ENCODE peak calls at places on chromosome 2, in nine cellular contexts. A, V, W, C, D, L, S, H and B are unnamed samples.

GRCh38 chr2:24971300-24971549 is 530 bp downstream of the DNAJC27 start:
- DNase-seq in A (no peak), W (peak), D (no peak), V (no peak), S (no peak), L (no peak), H (no peak), C (no peak), B (no peak)

GRCh38 chr2:8993196-8993901 is 10.1 kb downstream of the MBOAT2 start:
- DNase-seq in V (no peak), A (no peak), S (no peak), H (no peak), D (no peak), C (no peak), L (no peak), W (no peak), B (no peak)

GRCh38 chr2:71426721-71427120 is 26.6 kb upstream of the DYSF start:
- DNase-seq in H (no peak), S (no peak), W (no peak), D (no peak), V (no peak), L (no peak), A (no peak), C (no peak), B (no peak)

GRCh38 chr2:205539603-205540002 is 142.7 kb upstream of the NRP2 start:
- DNase-seq in C (no peak), V (no peak), A (peak), W (no peak), D (no peak), S (peak), H (no peak), L (no peak), B (no peak)

GRCh38 chr2:149901231-149901859 is 313.8 kb upstream of the MMADHC start:
- DNase-seq in C (no peak), H (no peak), W (no peak), S (no peak), V (no peak), D (no peak), A (no peak), L (no peak), B (no peak)

GRCh38 chr2:217060516-217060915 is 200.7 kb upstream of the TNP1 start:
- DNase-seq in L (no peak), W (no peak), H (no peak), C (no peak), V (no peak), S (no peak), D (peak), A (no peak), B (no peak)

GRCh38 chr2:85673736-85674375 is 5.9 kb upstream of the SFTPB start:
- DNase-seq in W (no peak), C (no peak), H (no peak), A (no peak), V (no peak), D (no peak), S (no peak), L (no peak), B (no peak)

GRCh38 chr2:132438650-132439030 is 22.0 kb downstream of the GPR39 start:
- DNase-seq in A (no peak), W (no peak), S (peak), L (no peak), V (no peak), D (peak), H (no peak), C (no peak), B (peak)

GRCh38 chr2:96512341-96512740 is 7.2 kb upstream of the NEURL3 start:
- DNase-seq in D (no peak), L (no peak), S (no peak), A (no peak), V (no peak), H (no peak), W (no peak), C (no peak), B (no peak)

GRCh38 chr2:121513597-121514333 is 16.9 kb upstream of the RNU4ATAC start:
- DNase-seq in A (no peak), H (no peak), S (no peak), L (no peak), D (no peak), C (no peak), V (no peak), W (no peak), B (no peak)

GRCh38 chr2:235087812-235088607 is 136.2 kb downstream of the SH3BP4 start:
- DNase-seq in V (no peak), L (peak), A (peak), D (no peak), H (no peak), C (no peak), W (no peak), S (no peak), B (no peak)

GRCh38 chr2:190980630-190981214 is 33.2 kb downstream of the STAT1 start:
- DNase-seq in V (no peak), L (no peak), S (no peak), A (no peak), C (no peak), H (no peak), W (no peak), D (no peak), B (no peak)

GRCh38 chr2:46494596-46494995 is 15.2 kb downstream of the TMEM247 start:
- DNase-seq in H (no peak), D (no peak), S (no peak), V (no peak), C (no peak), L (no peak), A (no peak), W (no peak), B (no peak)

GRCh38 chr2:28997237-28997846 is 16.2 kb downstream of the TOGARAM2 start:
- DNase-seq in C (no peak), H (no peak), W (no peak), A (peak), L (no peak), D (no peak), S (no peak), V (no peak), B (no peak)

GRCh38 chr2:230418341-230419016 is 2.5 kb downstream of the SP100 start:
- DNase-seq in A (no peak), W (no peak), D (peak), C (no peak), H (no peak), V (no peak), L (no peak), S (peak), B (peak)

GRCh38 chr2:52414596-52414995 is 1353.0 kb upstream of the CHAC2 start:
- DNase-seq in V (no peak), A (no peak), W (no peak), S (no peak), L (no peak), C (no peak), D (no peak), H (no peak), B (no peak)

GRCh38 chr2:58030789-58031188 is 15.8 kb upstream of the VRK2 start:
- DNase-seq in W (no peak), S (peak), V (no peak), L (no peak), C (no peak), D (peak), H (no peak), A (no peak), B (no peak)

GRCh38 chr2:226739508-226740030 is 60.1 kb downstream of the IRS1 start:
- DNase-seq in C (no peak), D (no peak), W (no peak), H (no peak), L (no peak), A (no peak), V (no peak), S (no peak), B (no peak)

GRCh38 chr2:158391876-158392275 is 64.7 kb downstream of the CCDC148 start:
- DNase-seq in H (no peak), S (peak), W (no peak), A (no peak), V (no peak), C (no peak), L (no peak), D (peak), B (peak)

GRCh38 chr2:69366-70344 is 23.4 kb upstream of the FAM110C start:
- DNase-seq in L (no peak), S (no peak), W (no peak), A (no peak), V (no peak), D (peak), H (no peak), C (no peak), B (peak)

GRCh38 chr2:73822276-73822675 is 6.5 kb upstream of the STAMBP start:
- DNase-seq in C (no peak), W (no peak), H (no peak), S (no peak), A (no peak), D (no peak), V (peak), L (no peak), B (no peak)

GRCh38 chr2:28552045-28552823 is 56.4 kb downstream of the PLB1 start:
- DNase-seq in A (no peak), H (no peak), S (peak), L (no peak), W (no peak), V (no peak), C (no peak), D (peak), B (no peak)

GRCh38 chr2:240934701-240935100 is 28.6 kb downstream of the CROCC2 start:
- DNase-seq in A (peak), S (no peak), V (no peak), W (no peak), C (no peak), D (no peak), H (no peak), L (peak), B (no peak)

GRCh38 chr2:197183355-197183754 is 127.2 kb downstream of the ANKRD44 start:
- DNase-seq in V (no peak), A (no peak), L (no peak), S (no peak), W (no peak), C (no peak), D (peak), H (no peak), B (no peak)

GRCh38 chr2:205510345-205510744 is 172.0 kb upstream of the NRP2 start:
- DNase-seq in L (no peak), V (no peak), W (no peak), C (no peak), A (no peak), S (no peak), H (no peak), D (no peak), B (no peak)

GRCh38 chr2:234289789-234290188 is 207.1 kb downstream of the ARL4C start:
- DNase-seq in H (no peak), V (no peak), W (no peak), C (peak), S (no peak), A (no peak), D (peak), L (no peak), B (peak)

GRCh38 chr2:42474765-42475454 is 18.9 kb downstream of the KCNG3 start:
- DNase-seq in H (no peak), L (no peak), V (no peak), A (no peak), C (no peak), D (no peak), S (no peak), W (no peak), B (no peak)